ENCODE peak calls at places on chromosomes 2 and 18, in four cellular contexts. One of them, this sample, is unnamed.

GRCh38 chr2:39107156-39107555 is 13.7 kb downstream of the SOS1 start:
- DNase-seq in IMR-90: no peak
- DNase-seq in heart left ventricle: no peak
- DNase-seq in transverse colon: no peak
- DNase-seq in this sample: no peak

GRCh38 chr2:198375073-198375430 is 570.7 kb downstream of the PLCL1 start:
- DNase-seq in IMR-90: no peak
- DNase-seq in heart left ventricle: no peak
- DNase-seq in transverse colon: no peak
- DNase-seq in this sample: no peak

GRCh38 chr2:138818479-138818878 is 38.3 kb upstream of the NXPH2 start:
- DNase-seq in IMR-90: no peak
- DNase-seq in heart left ventricle: no peak
- DNase-seq in transverse colon: no peak
- DNase-seq in this sample: no peak

GRCh38 chr18:31190919-31191318 is 28.3 kb upstream of the DSC1 start:
- DNase-seq in IMR-90: no peak
- DNase-seq in heart left ventricle: no peak
- DNase-seq in transverse colon: no peak
- DNase-seq in this sample: no peak

GRCh38 chr2:19843992-19844515 is 57.7 kb downstream of the TTC32 start:
- DNase-seq in IMR-90: no peak
- DNase-seq in heart left ventricle: no peak
- DNase-seq in transverse colon: no peak
- DNase-seq in this sample: no peak

GRCh38 chr2:150145312-150145711 is 342.2 kb downstream of the RND3 start:
- DNase-seq in IMR-90: no peak
- DNase-seq in heart left ventricle: no peak
- DNase-seq in transverse colon: no peak
- DNase-seq in this sample: no peak

GRCh38 chr2:23456881-23457760 is 72.1 kb downstream of the KLHL29 start:
- DNase-seq in IMR-90: peak; percentile 85
- DNase-seq in heart left ventricle: no peak
- DNase-seq in transverse colon: no peak
- DNase-seq in this sample: no peak

GRCh38 chr18:28607991-28608390 is 431.1 kb upstream of the CDH2 start:
- DNase-seq in IMR-90: no peak
- DNase-seq in heart left ventricle: no peak
- DNase-seq in transverse colon: no peak
- DNase-seq in this sample: no peak

GRCh38 chr18:5295231-5295920 is at the start of gene ZBTB14:
- DNase-seq in IMR-90: peak; percentile 54
- DNase-seq in heart left ventricle: peak; percentile 77
- DNase-seq in transverse colon: peak; percentile 74
- DNase-seq in this sample: peak; percentile 80

GRCh38 chr2:6793371-6793770 is 72.3 kb downstream of the CMPK2 start:
- DNase-seq in IMR-90: peak; percentile 19
- DNase-seq in heart left ventricle: no peak
- DNase-seq in transverse colon: no peak
- DNase-seq in this sample: no peak

GRCh38 chr18:58004317-58004716 is 39.7 kb upstream of the NEDD4L start:
- DNase-seq in IMR-90: peak; percentile 81
- DNase-seq in heart left ventricle: no peak
- DNase-seq in transverse colon: no peak
- DNase-seq in this sample: no peak

GRCh38 chr18:13762690-13763439 is 36.4 kb downstream of the RNMT start:
- DNase-seq in IMR-90: no peak
- DNase-seq in heart left ventricle: no peak
- DNase-seq in transverse colon: no peak
- DNase-seq in this sample: no peak
- H3K27ac ChIP-seq in IMR-90: no peak overlapping the region
- H3K27ac ChIP-seq in heart left ventricle: no peak overlapping the region
- H3K27ac ChIP-seq in transverse colon: no peak overlapping the region
- H3K27ac ChIP-seq in this sample: no peak overlapping the region

DNA sequence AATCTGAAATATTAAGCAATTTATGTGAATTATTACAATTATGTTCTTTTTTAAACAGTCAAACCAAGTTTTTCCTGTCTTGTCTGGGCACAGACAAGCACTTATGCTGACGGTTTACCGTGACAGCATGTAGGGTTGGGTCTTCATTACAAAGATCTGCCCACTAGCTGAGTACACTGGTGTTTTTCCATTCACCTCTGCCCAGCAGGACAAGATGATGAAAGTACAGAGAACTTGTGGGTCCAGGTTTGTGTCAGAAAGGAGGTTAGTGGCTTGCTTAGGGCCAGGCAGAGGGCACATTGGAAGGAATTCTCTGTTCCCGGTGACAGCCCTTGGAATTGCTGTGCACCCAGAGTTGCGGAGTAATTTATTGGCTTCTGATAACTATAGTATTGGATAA is 14.0 kb downstream of the NABP1 start:
- DNase-seq in IMR-90: no peak
- DNase-seq in heart left ventricle: no peak
- DNase-seq in transverse colon: no peak
- DNase-seq in this sample: no peak
- TF ChIP-seq POLR2A in IMR-90: no peak
- TF ChIP-seq POLR2A in heart left ventricle: no peak
- TF ChIP-seq POLR2A in transverse colon: no peak
- TF ChIP-seq POLR2A in this sample: no peak

GRCh38 chr18:74289137-74289536 is 2.6 kb downstream of the CYB5A start:
- DNase-seq in IMR-90: peak; percentile 35
- DNase-seq in heart left ventricle: no peak
- DNase-seq in transverse colon: no peak
- DNase-seq in this sample: no peak
- H3K27ac ChIP-seq in IMR-90: peak overlapping the region; percentile 52
- H3K27ac ChIP-seq in heart left ventricle: peak overlapping the region; percentile 77
- H3K27ac ChIP-seq in transverse colon: peak overlapping the region; percentile 54
- H3K27ac ChIP-seq in this sample: peak overlapping the region; percentile 95

GRCh38 chr2:190880374-190881073 is at the start of gene GLS:
- DNase-seq in IMR-90: peak; percentile 96
- DNase-seq in heart left ventricle: peak; percentile 97
- DNase-seq in transverse colon: peak; percentile 98
- DNase-seq in this sample: peak; percentile 97

GRCh38 chr2:190881074-190881479 is 456 bp downstream of the GLS start:
- DNase-seq in IMR-90: no peak
- DNase-seq in heart left ventricle: no peak
- DNase-seq in transverse colon: no peak
- DNase-seq in this sample: no peak

GRCh38 chr2:190882327-190882766 is 1.7 kb downstream of the GLS start:
- DNase-seq in IMR-90: no peak
- DNase-seq in heart left ventricle: no peak
- DNase-seq in transverse colon: no peak
- DNase-seq in this sample: no peak

GRCh38 chr2:190882831-190883582 is 2.4 kb downstream of the GLS start:
- DNase-seq in IMR-90: no peak
- DNase-seq in heart left ventricle: no peak
- DNase-seq in transverse colon: no peak
- DNase-seq in this sample: no peak

GRCh38 chr2:190881480-190882326 is 1.1 kb downstream of the GLS start:
- DNase-seq in IMR-90: peak; percentile 87
- DNase-seq in heart left ventricle: peak; percentile 71
- DNase-seq in transverse colon: peak; percentile 77
- DNase-seq in this sample: peak; percentile 66
- TF ChIP-seq POLR2A in IMR-90: peak; percentile 50
- TF ChIP-seq POLR2A in heart left ventricle: no peak
- TF ChIP-seq POLR2A in transverse colon: peak; percentile 73
- TF ChIP-seq POLR2A in this sample: no peak

GRCh38 chr2:235642446-235643107 is 148.7 kb downstream of the AGAP1 start:
- DNase-seq in IMR-90: peak; percentile 82
- DNase-seq in heart left ventricle: peak; percentile 70
- DNase-seq in transverse colon: no peak
- DNase-seq in this sample: no peak
- H3K27ac ChIP-seq in IMR-90: peak overlapping the region; percentile 73
- H3K27ac ChIP-seq in heart left ventricle: peak overlapping the region; percentile 44
- H3K27ac ChIP-seq in transverse colon: peak overlapping the region; percentile 87
- H3K27ac ChIP-seq in this sample: no peak overlapping the region

GRCh38 chr2:45946023-45946422 is 294.5 kb downstream of the PRKCE start:
- DNase-seq in IMR-90: peak; percentile 84
- DNase-seq in heart left ventricle: no peak
- DNase-seq in transverse colon: no peak
- DNase-seq in this sample: no peak
- TF ChIP-seq POLR2A in IMR-90: no peak
- TF ChIP-seq POLR2A in heart left ventricle: no peak
- TF ChIP-seq POLR2A in transverse colon: no peak
- TF ChIP-seq POLR2A in this sample: no peak

GRCh38 chr18:7683753-7684152 is 116.6 kb downstream of the PTPRM start:
- DNase-seq in IMR-90: no peak
- DNase-seq in heart left ventricle: no peak
- DNase-seq in transverse colon: no peak
- DNase-seq in this sample: no peak
- H3K27ac ChIP-seq in IMR-90: no peak overlapping the region
- H3K27ac ChIP-seq in heart left ventricle: peak overlapping the region; percentile 33
- H3K27ac ChIP-seq in transverse colon: no peak overlapping the region
- H3K27ac ChIP-seq in this sample: no peak overlapping the region

This sample was measured in right lobe of liver.